ENCODE peak calls at places on chromosomes 11 and 22, in nine cellular contexts. One of them, this sample, is unnamed.

GRCh38 chr22:44406581-44407403 is 91.2 kb downstream of the RTL6 start:
- DNase-seq in neural crest cell: no peak
- DNase-seq in endothelial cell: no peak
- DNase-seq in lower leg skin: no peak
- DNase-seq in HCT116: no peak
- DNase-seq in progenitor cell of endocrine pancreas: no peak
- DNase-seq in fibroblast of lung: peak; percentile 62
- DNase-seq in GM13977: no peak
- DNase-seq in sigmoid colon: peak; percentile 22
- DNase-seq in this sample: no peak

GRCh38 chr22:40449676-40450035 is 79.3 kb downstream of the SGSM3 start:
- DNase-seq in neural crest cell: no peak
- DNase-seq in endothelial cell: no peak
- DNase-seq in lower leg skin: no peak
- DNase-seq in HCT116: no peak
- DNase-seq in progenitor cell of endocrine pancreas: no peak
- DNase-seq in fibroblast of lung: peak; percentile 77
- DNase-seq in GM13977: no peak
- DNase-seq in sigmoid colon: no peak
- DNase-seq in this sample: no peak

GRCh38 chr22:42873361-42873760 is 16.3 kb upstream of the ARFGAP3 start:
- DNase-seq in neural crest cell: no peak
- DNase-seq in endothelial cell: no peak
- DNase-seq in lower leg skin: no peak
- DNase-seq in HCT116: no peak
- DNase-seq in progenitor cell of endocrine pancreas: no peak
- DNase-seq in fibroblast of lung: no peak
- DNase-seq in GM13977: no peak
- DNase-seq in sigmoid colon: no peak
- DNase-seq in this sample: no peak

GRCh38 chr11:3056296-3057068 is 741 bp downstream of the CARS1 start:
- DNase-seq in neural crest cell: no peak
- DNase-seq in endothelial cell: no peak
- DNase-seq in lower leg skin: no peak
- DNase-seq in HCT116: no peak
- DNase-seq in progenitor cell of endocrine pancreas: no peak
- DNase-seq in fibroblast of lung: no peak
- DNase-seq in GM13977: no peak
- DNase-seq in sigmoid colon: peak; percentile 66
- DNase-seq in this sample: no peak

GRCh38 chr22:24555496-24556253 is at the start of gene SNRPD3:
- DNase-seq in neural crest cell: peak; percentile 86
- DNase-seq in endothelial cell: peak; percentile 86
- DNase-seq in lower leg skin: peak; percentile 93
- DNase-seq in HCT116: peak; percentile 81
- DNase-seq in progenitor cell of endocrine pancreas: peak; percentile 80
- DNase-seq in fibroblast of lung: peak; percentile 92
- DNase-seq in GM13977: peak; percentile 86
- DNase-seq in sigmoid colon: peak; percentile 97
- DNase-seq in this sample: peak; percentile 80

GRCh38 chr22:43053176-43053575 is 36.0 kb downstream of the TTLL1 start:
- DNase-seq in neural crest cell: peak; percentile 12
- DNase-seq in endothelial cell: no peak
- DNase-seq in lower leg skin: no peak
- DNase-seq in HCT116: no peak
- DNase-seq in progenitor cell of endocrine pancreas: no peak
- DNase-seq in fibroblast of lung: no peak
- DNase-seq in GM13977: no peak
- DNase-seq in sigmoid colon: no peak
- DNase-seq in this sample: no peak

GRCh38 chr22:27124336-27125023 is 467.1 kb downstream of the MIAT start:
- DNase-seq in neural crest cell: no peak
- DNase-seq in endothelial cell: no peak
- DNase-seq in lower leg skin: no peak
- DNase-seq in HCT116: no peak
- DNase-seq in progenitor cell of endocrine pancreas: no peak
- DNase-seq in fibroblast of lung: peak; percentile 48
- DNase-seq in GM13977: no peak
- DNase-seq in sigmoid colon: peak; percentile 79
- DNase-seq in this sample: no peak

GRCh38 chr11:27213232-27213660 is 149.8 kb downstream of the CCDC34 start:
- DNase-seq in neural crest cell: no peak
- DNase-seq in endothelial cell: no peak
- DNase-seq in lower leg skin: no peak
- DNase-seq in HCT116: no peak
- DNase-seq in progenitor cell of endocrine pancreas: no peak
- DNase-seq in fibroblast of lung: peak; percentile 97
- DNase-seq in GM13977: no peak
- DNase-seq in sigmoid colon: no peak
- DNase-seq in this sample: no peak

GRCh38 chr22:30802202-30803166 is 107.8 kb downstream of the OSBP2 start:
- DNase-seq in neural crest cell: peak; percentile 82
- DNase-seq in endothelial cell: peak; percentile 96
- DNase-seq in lower leg skin: peak; percentile 54
- DNase-seq in HCT116: peak; percentile 61
- DNase-seq in progenitor cell of endocrine pancreas: peak; percentile 91
- DNase-seq in fibroblast of lung: peak; percentile 92
- DNase-seq in GM13977: peak; percentile 85
- DNase-seq in sigmoid colon: peak; percentile 80
- DNase-seq in this sample: no peak

GRCh38 chr11:74086242-74086884 is 77.5 kb upstream of the UCP3 start:
- DNase-seq in neural crest cell: no peak
- DNase-seq in endothelial cell: no peak
- DNase-seq in lower leg skin: no peak
- DNase-seq in HCT116: no peak
- DNase-seq in progenitor cell of endocrine pancreas: no peak
- DNase-seq in fibroblast of lung: peak; percentile 24
- DNase-seq in GM13977: no peak
- DNase-seq in sigmoid colon: no peak
- DNase-seq in this sample: no peak

GRCh38 chr11:16184588-16184987 is 171.8 kb downstream of the SOX6 start:
- DNase-seq in neural crest cell: no peak
- DNase-seq in endothelial cell: no peak
- DNase-seq in lower leg skin: no peak
- DNase-seq in HCT116: no peak
- DNase-seq in progenitor cell of endocrine pancreas: no peak
- DNase-seq in fibroblast of lung: peak; percentile 81
- DNase-seq in GM13977: no peak
- DNase-seq in sigmoid colon: no peak
- DNase-seq in this sample: no peak

GRCh38 chr11:67405196-67405567 is 1.3 kb downstream of the TBC1D10C start:
- DNase-seq in neural crest cell: no peak
- DNase-seq in endothelial cell: no peak
- DNase-seq in lower leg skin: no peak
- DNase-seq in HCT116: no peak
- DNase-seq in progenitor cell of endocrine pancreas: no peak
- DNase-seq in fibroblast of lung: no peak
- DNase-seq in GM13977: no peak
- DNase-seq in sigmoid colon: no peak
- DNase-seq in this sample: no peak

GRCh38 chr11:11740081-11740702 is 101.6 kb upstream of the USP47 start:
- DNase-seq in neural crest cell: no peak
- DNase-seq in endothelial cell: no peak
- DNase-seq in lower leg skin: no peak
- DNase-seq in HCT116: no peak
- DNase-seq in progenitor cell of endocrine pancreas: no peak
- DNase-seq in fibroblast of lung: no peak
- DNase-seq in GM13977: no peak
- DNase-seq in sigmoid colon: no peak
- DNase-seq in this sample: no peak

GRCh38 chr11:8003187-8003586 is 16.1 kb downstream of the EIF3F start:
- DNase-seq in neural crest cell: no peak
- DNase-seq in endothelial cell: no peak
- DNase-seq in lower leg skin: no peak
- DNase-seq in HCT116: no peak
- DNase-seq in progenitor cell of endocrine pancreas: no peak
- DNase-seq in fibroblast of lung: no peak
- DNase-seq in GM13977: no peak
- DNase-seq in sigmoid colon: no peak
- DNase-seq in this sample: no peak

GRCh38 chr11:11618973-11619435 is 2.8 kb downstream of the GALNT18 start:
- DNase-seq in neural crest cell: no peak
- DNase-seq in endothelial cell: peak; percentile 26
- DNase-seq in lower leg skin: no peak
- DNase-seq in HCT116: no peak
- DNase-seq in progenitor cell of endocrine pancreas: no peak
- DNase-seq in fibroblast of lung: no peak
- DNase-seq in GM13977: no peak
- DNase-seq in sigmoid colon: no peak
- DNase-seq in this sample: no peak

GRCh38 chr11:39675171-39675570 is 1784.3 kb downstream of the LRRC4C start:
- DNase-seq in neural crest cell: no peak
- DNase-seq in endothelial cell: no peak
- DNase-seq in lower leg skin: no peak
- DNase-seq in HCT116: no peak
- DNase-seq in progenitor cell of endocrine pancreas: no peak
- DNase-seq in fibroblast of lung: no peak
- DNase-seq in GM13977: no peak
- DNase-seq in sigmoid colon: no peak
- DNase-seq in this sample: no peak

GRCh38 chr22:39306456-39307361 is 12.7 kb downstream of the RPL3 start:
- DNase-seq in neural crest cell: no peak
- DNase-seq in endothelial cell: peak; percentile 55
- DNase-seq in lower leg skin: peak; percentile 43
- DNase-seq in HCT116: no peak
- DNase-seq in progenitor cell of endocrine pancreas: no peak
- DNase-seq in fibroblast of lung: no peak
- DNase-seq in GM13977: peak; percentile 66
- DNase-seq in sigmoid colon: no peak
- DNase-seq in this sample: no peak
- TF ChIP-seq CTCF in neural crest cell: peak; percentile 52
- TF ChIP-seq CTCF in endothelial cell: peak; percentile 43
- TF ChIP-seq CTCF in lower leg skin: no peak
- TF ChIP-seq CTCF in HCT116: peak; percentile 75
- TF ChIP-seq CTCF in progenitor cell of endocrine pancreas: peak; percentile 51
- TF ChIP-seq CTCF in fibroblast of lung: peak; percentile 7
- TF ChIP-seq CTCF in GM13977: peak; percentile 62
- TF ChIP-seq CTCF in sigmoid colon: no peak
- TF ChIP-seq CTCF in this sample: peak; percentile 77

DNA sequence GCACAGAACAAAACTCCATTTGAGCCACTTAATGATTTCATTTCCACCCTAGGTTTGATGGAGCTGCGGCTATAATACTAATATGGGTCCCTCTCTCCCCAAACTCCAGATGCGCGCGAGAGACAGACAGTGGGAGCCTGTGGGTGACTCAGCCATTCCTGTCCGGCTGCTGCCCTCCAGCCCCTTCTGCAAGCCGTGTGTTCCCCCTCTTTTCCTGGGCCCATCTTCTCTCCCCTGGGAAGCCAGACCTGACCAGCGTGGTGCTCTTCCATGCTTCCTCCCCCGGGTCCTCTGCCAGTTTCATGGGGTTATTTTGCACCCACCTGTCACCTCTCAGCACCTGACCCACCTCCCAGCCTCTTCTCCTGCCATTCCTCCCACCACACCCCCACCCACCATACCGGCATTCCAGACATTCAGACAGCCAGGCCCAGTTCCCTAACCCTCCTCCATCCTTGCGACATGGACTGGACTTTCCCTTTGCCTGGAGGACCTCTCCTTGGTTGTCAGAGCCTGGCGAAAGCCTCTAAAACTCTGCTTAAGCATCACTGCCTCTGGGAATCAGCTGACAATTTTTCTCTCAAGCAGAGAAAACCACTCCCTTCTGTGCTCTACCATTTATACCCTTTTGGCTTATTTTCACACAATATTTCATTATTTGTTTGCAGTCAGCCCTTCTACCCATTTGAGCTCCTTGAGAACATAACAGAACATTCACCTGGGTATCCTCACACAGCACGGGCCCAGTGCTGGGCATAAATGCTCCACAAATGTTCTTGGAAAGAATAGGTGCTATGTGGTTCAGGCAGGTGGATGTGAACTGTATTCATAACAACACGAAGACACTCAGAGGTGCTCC is 10.7 kb downstream of the SPATA19 start:
- DNase-seq in neural crest cell: no peak
- DNase-seq in endothelial cell: no peak
- DNase-seq in lower leg skin: no peak
- DNase-seq in HCT116: no peak
- DNase-seq in progenitor cell of endocrine pancreas: no peak
- DNase-seq in fibroblast of lung: no peak
- DNase-seq in GM13977: no peak
- DNase-seq in sigmoid colon: no peak
- DNase-seq in this sample: no peak
- TF ChIP-seq CTCF in neural crest cell: no peak
- TF ChIP-seq CTCF in endothelial cell: no peak
- TF ChIP-seq CTCF in lower leg skin: no peak
- TF ChIP-seq CTCF in HCT116: no peak
- TF ChIP-seq CTCF in progenitor cell of endocrine pancreas: no peak
- TF ChIP-seq CTCF in fibroblast of lung: no peak
- TF ChIP-seq CTCF in GM13977: no peak
- TF ChIP-seq CTCF in sigmoid colon: no peak
- TF ChIP-seq CTCF in this sample: no peak

GRCh38 chr11:77473801-77474508 is at the start of gene PAK1:
- DNase-seq in neural crest cell: peak; percentile 86
- DNase-seq in endothelial cell: peak; percentile 83
- DNase-seq in lower leg skin: peak; percentile 73
- DNase-seq in HCT116: peak; percentile 86
- DNase-seq in progenitor cell of endocrine pancreas: peak; percentile 92
- DNase-seq in fibroblast of lung: peak; percentile 85
- DNase-seq in GM13977: peak; percentile 93
- DNase-seq in sigmoid colon: peak; percentile 93
- DNase-seq in this sample: peak; percentile 75
- TF ChIP-seq CTCF in neural crest cell: peak; percentile 50
- TF ChIP-seq CTCF in endothelial cell: no peak
- TF ChIP-seq CTCF in lower leg skin: no peak
- TF ChIP-seq CTCF in HCT116: peak; percentile 16
- TF ChIP-seq CTCF in progenitor cell of endocrine pancreas: peak; percentile 41
- TF ChIP-seq CTCF in fibroblast of lung: no peak
- TF ChIP-seq CTCF in GM13977: peak; percentile 43
- TF ChIP-seq CTCF in sigmoid colon: no peak
- TF ChIP-seq CTCF in this sample: peak; percentile 44

GRCh38 chr11:96050435-96051182 is 126.7 kb upstream of the MTMR2 start:
- DNase-seq in neural crest cell: no peak
- DNase-seq in endothelial cell: no peak
- DNase-seq in lower leg skin: no peak
- DNase-seq in HCT116: no peak
- DNase-seq in progenitor cell of endocrine pancreas: no peak
- DNase-seq in fibroblast of lung: peak; percentile 81
- DNase-seq in GM13977: no peak
- DNase-seq in sigmoid colon: no peak
- DNase-seq in this sample: no peak

GRCh38 chr11:96049426-96049825 is 125.5 kb upstream of the MTMR2 start:
- DNase-seq in neural crest cell: no peak
- DNase-seq in endothelial cell: no peak
- DNase-seq in lower leg skin: no peak
- DNase-seq in HCT116: no peak
- DNase-seq in progenitor cell of endocrine pancreas: no peak
- DNase-seq in fibroblast of lung: peak; percentile 67
- DNase-seq in GM13977: no peak
- DNase-seq in sigmoid colon: no peak
- DNase-seq in this sample: no peak

GRCh38 chr11:96044311-96044710 is 120.4 kb upstream of the MTMR2 start:
- DNase-seq in neural crest cell: no peak
- DNase-seq in endothelial cell: no peak
- DNase-seq in lower leg skin: no peak
- DNase-seq in HCT116: no peak
- DNase-seq in progenitor cell of endocrine pancreas: no peak
- DNase-seq in fibroblast of lung: no peak
- DNase-seq in GM13977: no peak
- DNase-seq in sigmoid colon: no peak
- DNase-seq in this sample: no peak

GRCh38 chr11:96044747-96045146 is 120.8 kb upstream of the MTMR2 start:
- DNase-seq in neural crest cell: no peak
- DNase-seq in endothelial cell: no peak
- DNase-seq in lower leg skin: no peak
- DNase-seq in HCT116: no peak
- DNase-seq in progenitor cell of endocrine pancreas: no peak
- DNase-seq in fibroblast of lung: no peak
- DNase-seq in GM13977: no peak
- DNase-seq in sigmoid colon: no peak
- DNase-seq in this sample: no peak

GRCh38 chr11:96045622-96046456 is 121.9 kb upstream of the MTMR2 start:
- DNase-seq in neural crest cell: no peak
- DNase-seq in endothelial cell: peak; percentile 8
- DNase-seq in lower leg skin: peak; percentile 33
- DNase-seq in HCT116: no peak
- DNase-seq in progenitor cell of endocrine pancreas: peak; percentile 11
- DNase-seq in fibroblast of lung: peak; percentile 87
- DNase-seq in GM13977: no peak
- DNase-seq in sigmoid colon: peak; percentile 67
- DNase-seq in this sample: no peak
- TF ChIP-seq CTCF in neural crest cell: peak; percentile 44
- TF ChIP-seq CTCF in endothelial cell: no peak
- TF ChIP-seq CTCF in lower leg skin: no peak
- TF ChIP-seq CTCF in HCT116: no peak
- TF ChIP-seq CTCF in progenitor cell of endocrine pancreas: peak; percentile 28
- TF ChIP-seq CTCF in fibroblast of lung: peak; percentile 41
- TF ChIP-seq CTCF in GM13977: no peak
- TF ChIP-seq CTCF in sigmoid colon: no peak
- TF ChIP-seq CTCF in this sample: no peak

This sample was measured in GM12864.